ENCODE peak calls at places on chromosomes 3 and 15, in eight cellular contexts. T is psoas muscle, D is astrocyte of the spinal cord, J is ovary, V is Caco-2, X is AG04449, A is body of pancreas, Q is SK-N-SH. M is an unnamed sample.

GRCh38 chr15:68045289-68046265 is 8.5 kb upstream of the PIAS1 start:
- DNase-seq in Q (no peak), V (no peak), T (no peak), D (no peak), A (no peak), X (no peak), J (no peak), M (no peak)

GRCh38 chr3:50121416-50122032 is 32.8 kb downstream of the RBM5 start:
- DNase-seq in A (peak), J (peak), X (peak), Q (peak), D (peak), T (peak), V (peak), M (peak)

GRCh38 chr3:52517796-52518722 is 15.6 kb downstream of the NT5DC2 start:
- DNase-seq in X (no peak), T (no peak), D (no peak), V (peak), A (no peak), J (no peak), Q (no peak), M (no peak)

GRCh38 chr3:58101499-58102370 is 93.5 kb downstream of the FLNB start:
- DNase-seq in J (no peak), T (no peak), X (no peak), A (peak), D (no peak), V (peak), Q (no peak), M (no peak)

GRCh38 chr15:60316961-60317360 is 80.8 kb downstream of the ANXA2 start:
- DNase-seq in J (no peak), X (no peak), V (no peak), A (no peak), Q (no peak), D (no peak), T (no peak), M (no peak)

GRCh38 chr15:98746756-98747155 is 98.4 kb downstream of the IGF1R start:
- DNase-seq in D (no peak), T (no peak), X (no peak), J (no peak), V (no peak), A (no peak), Q (no peak), M (no peak)

GRCh38 chr3:122572940-122573412 is 4.5 kb upstream of the PARP15 start:
- DNase-seq in A (peak), J (peak), X (no peak), V (peak), D (peak), T (no peak), Q (no peak), M (peak)

GRCh38 chr3:126016616-126017015 is 47.6 kb downstream of the ROPN1B start:
- DNase-seq in Q (no peak), X (no peak), A (no peak), T (no peak), V (no peak), J (no peak), D (no peak), M (no peak)

GRCh38 chr15:52078197-52078875 is 34.2 kb downstream of the BCL2L10 start:
- DNase-seq in A (no peak), T (no peak), J (no peak), Q (no peak), D (no peak), V (no peak), X (no peak), M (no peak)

GRCh38 chr3:8336456-8336855 is 165.2 kb upstream of the LMCD1 start:
- DNase-seq in T (no peak), D (no peak), A (no peak), V (peak), J (no peak), Q (no peak), X (no peak), M (no peak)

GRCh38 chr3:53044371-53045106 is 1.3 kb downstream of the SFMBT1 start:
- DNase-seq in Q (peak), T (peak), J (peak), V (no peak), A (peak), X (no peak), D (peak), M (peak)

GRCh38 chr3:170040283-170040907 is 2.6 kb downstream of the GPR160 start:
- DNase-seq in Q (no peak), V (no peak), T (no peak), D (no peak), J (no peak), A (no peak), X (no peak), M (no peak)

GRCh38 chr3:8538904-8539303 is 37.3 kb downstream of the LMCD1 start:
- DNase-seq in J (no peak), X (no peak), V (no peak), D (peak), Q (no peak), T (no peak), A (no peak), M (peak)

GRCh38 chr3:16441306-16441898 is 72.1 kb downstream of the RFTN1 start:
- DNase-seq in A (no peak), D (peak), X (no peak), T (no peak), Q (peak), V (no peak), J (no peak), M (peak)

GRCh38 chr15:78051622-78052405 is 25.7 kb downstream of the TBC1D2B start:
- DNase-seq in X (no peak), T (no peak), Q (no peak), J (no peak), A (peak), V (peak), D (peak), M (no peak)

GRCh38 chr3:165196577-165197561 is 685 bp upstream of the SLITRK3 start:
- DNase-seq in D (no peak), A (no peak), T (no peak), Q (peak), V (no peak), J (no peak), X (no peak), M (peak)

GRCh38 chr3:170076715-170077238 is 39.0 kb downstream of the GPR160 start:
- DNase-seq in V (no peak), J (no peak), T (no peak), Q (no peak), A (no peak), X (peak), D (peak), M (peak)

GRCh38 chr15:75109731-75110130 is 86.3 kb downstream of the PPCDC start:
- DNase-seq in D (no peak), J (no peak), V (no peak), Q (no peak), A (no peak), T (no peak), X (no peak), M (no peak)

GRCh38 chr3:151838574-151839312 is 24.8 kb downstream of the AADAC start:
- DNase-seq in V (peak), X (no peak), Q (peak), J (peak), A (peak), D (peak), T (no peak), M (peak)

GRCh38 chr3:112042842-112043280 is 8.3 kb downstream of the TMPRSS7 start:
- DNase-seq in X (no peak), V (no peak), D (no peak), A (no peak), T (no peak), Q (no peak), J (no peak), M (no peak)

GRCh38 chr3:97579365-97579764 is 185.2 kb upstream of the ARL6 start:
- DNase-seq in D (peak), Q (no peak), J (no peak), V (no peak), A (no peak), T (no peak), X (no peak), M (no peak)

GRCh38 chr3:121995190-121996137 is 26.6 kb downstream of the ILDR1 start:
- DNase-seq in D (peak), T (peak), J (no peak), X (peak), Q (peak), A (peak), V (peak), M (peak)

GRCh38 chr3:24389108-24390090 is 105.3 kb downstream of the THRB start:
- DNase-seq in T (no peak), D (no peak), X (no peak), V (no peak), J (no peak), Q (no peak), A (peak), M (no peak)

GRCh38 chr15:44705981-44706380 is 5.1 kb downstream of the PATL2 start:
- DNase-seq in J (no peak), A (no peak), Q (no peak), D (no peak), X (no peak), T (no peak), V (no peak), M (no peak)

GRCh38 chr3:50405249-50405648 is 45.9 kb upstream of the TMEM115 start:
- DNase-seq in X (no peak), V (peak), J (no peak), D (no peak), Q (no peak), T (no peak), A (no peak), M (peak)

GRCh38 chr15:101641894-101642293 is 10.3 kb downstream of the TM2D3 start:
- DNase-seq in V (no peak), A (no peak), D (no peak), T (no peak), J (no peak), X (no peak), Q (peak), M (no peak)

GRCh38 chr15:41013698-41014414 is 60.6 kb downstream of the CHAC1 start:
- DNase-seq in T (no peak), V (no peak), D (no peak), J (no peak), X (peak), A (no peak), Q (no peak), M (peak)

GRCh38 chr3:14949126-14949525 is 1.7 kb downstream of the NR2C2 start:
- DNase-seq in T (no peak), Q (no peak), J (no peak), X (no peak), A (no peak), V (no peak), D (no peak), M (peak)

GRCh38 chr3:8767667-8768363 is 1.6 kb downstream of the OXTR start:
- DNase-seq in V (peak), J (no peak), T (no peak), D (no peak), Q (peak), A (peak), X (no peak), M (no peak)

GRCh38 chr3:78204977-78205376 is 1165.1 kb downstream of the ROBO2 start:
- DNase-seq in T (no peak), D (peak), V (no peak), Q (no peak), A (no peak), J (no peak), X (peak), M (peak)

GRCh38 chr3:155106059-155106458 is 25.9 kb downstream of the MME start:
- DNase-seq in Q (no peak), V (no peak), D (no peak), X (no peak), J (no peak), A (no peak), T (no peak), M (peak)

GRCh38 chr3:105140899-105141367 is 225.8 kb upstream of the ALCAM start:
- DNase-seq in T (no peak), V (no peak), J (no peak), A (no peak), D (peak), Q (no peak), X (no peak), M (peak)

GRCh38 chr15:60328852-60329443 is 68.8 kb downstream of the ANXA2 start:
- DNase-seq in D (peak), Q (peak), A (no peak), X (no peak), J (no peak), V (peak), T (no peak), M (peak)

GRCh38 chr15:99076555-99077308 is 28.1 kb upstream of the SYNM start:
- DNase-seq in T (peak), D (peak), J (peak), X (peak), A (peak), Q (peak), V (peak), M (peak)

GRCh38 chr15:28934645-28935044 is 48.9 kb downstream of the APBA2 start:
- DNase-seq in Q (no peak), T (no peak), V (no peak), A (no peak), D (no peak), J (no peak), X (no peak), M (no peak)

GRCh38 chr3:15065550-15066007 is 464 bp upstream of the MRPS25 start:
- DNase-seq in A (no peak), T (no peak), Q (no peak), X (no peak), V (no peak), J (no peak), D (no peak), M (no peak)

GRCh38 chr3:121793078-121793477 is 41.8 kb downstream of the IQCB1 start:
- DNase-seq in T (no peak), Q (no peak), J (no peak), A (no peak), D (no peak), V (no peak), X (no peak), M (no peak)

GRCh38 chr3:188955919-188956318 is 215.9 kb upstream of the TPRG1 start:
- DNase-seq in D (no peak), X (no peak), J (no peak), A (no peak), T (no peak), V (no peak), Q (no peak), M (peak)

DNA sequence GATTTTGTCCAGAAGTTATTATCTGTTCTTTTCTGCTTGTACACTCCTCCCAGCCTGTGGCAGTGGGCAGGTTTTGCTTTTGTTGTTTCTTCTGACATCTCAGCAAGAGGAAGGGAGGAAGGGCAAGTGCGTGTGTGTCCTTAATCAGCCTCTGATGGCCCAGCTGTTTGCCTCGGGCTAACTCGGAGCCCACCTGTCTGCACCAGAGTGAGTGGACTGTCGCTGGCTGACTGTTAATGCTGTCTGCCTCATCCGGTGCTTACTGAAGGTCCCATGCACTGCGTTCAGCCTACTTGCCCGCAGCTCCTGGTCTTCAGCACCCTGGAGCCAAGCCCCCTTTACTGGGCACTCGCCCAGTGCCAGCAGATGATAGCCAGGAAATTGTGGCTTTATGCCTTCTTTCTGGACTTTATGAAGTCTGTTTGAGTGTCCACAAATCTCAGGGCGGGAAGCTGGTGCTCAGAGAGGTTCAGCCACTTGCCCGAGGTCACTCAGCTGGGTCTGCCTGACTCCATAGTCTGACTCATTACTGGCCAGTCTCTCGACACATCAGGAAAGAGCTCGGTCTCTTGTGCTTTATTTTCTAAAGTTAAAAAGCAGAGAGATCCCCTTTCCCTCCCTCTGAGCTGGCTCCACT is 89.5 kb downstream of the CHRNA7 start:
- DNase-seq in V (no peak), T (no peak), Q (peak), D (no peak), A (no peak), X (no peak), J (no peak), M (no peak)
- H3K4me3 ChIP-seq in V (no peak), T (no peak), Q (no peak), D (no peak), A (no peak), X (no peak), J (no peak), M (no peak)

DNA sequence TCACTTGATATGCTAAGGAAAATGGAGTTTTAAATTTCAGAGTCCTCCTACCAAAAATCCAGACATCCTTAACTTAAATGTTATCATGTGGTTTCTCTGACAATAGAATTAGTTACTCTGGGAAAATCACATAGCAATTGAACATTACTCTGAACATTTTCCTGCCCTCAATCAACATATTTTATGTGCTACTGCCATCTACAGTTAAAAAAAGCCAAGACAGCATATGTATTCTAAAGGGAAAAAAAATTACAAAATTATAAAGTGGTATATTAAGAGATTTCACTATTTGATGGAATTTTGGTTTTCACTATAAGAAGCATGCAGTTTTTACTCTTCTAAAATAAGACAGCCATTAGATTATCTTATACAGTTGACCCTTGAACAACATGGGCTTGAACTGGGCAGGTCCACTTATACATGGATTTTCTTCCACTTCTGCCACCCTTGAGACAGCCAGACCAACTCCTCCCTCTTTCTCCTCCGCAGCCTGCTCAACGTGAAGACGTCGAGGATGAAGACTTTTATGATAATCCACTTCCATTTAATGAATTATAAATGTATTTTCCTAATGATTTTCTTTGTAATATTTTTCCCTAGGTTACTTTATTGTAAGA is 122.3 kb downstream of the ATP1B3 start:
- DNase-seq in A (no peak), X (no peak), D (peak), Q (peak), V (no peak), J (no peak), T (no peak), M (peak)
- TF ChIP-seq CTCF in A (peak), X (peak), D (peak), Q (peak), V (peak), J (no peak), T (peak), M (peak)

DNA sequence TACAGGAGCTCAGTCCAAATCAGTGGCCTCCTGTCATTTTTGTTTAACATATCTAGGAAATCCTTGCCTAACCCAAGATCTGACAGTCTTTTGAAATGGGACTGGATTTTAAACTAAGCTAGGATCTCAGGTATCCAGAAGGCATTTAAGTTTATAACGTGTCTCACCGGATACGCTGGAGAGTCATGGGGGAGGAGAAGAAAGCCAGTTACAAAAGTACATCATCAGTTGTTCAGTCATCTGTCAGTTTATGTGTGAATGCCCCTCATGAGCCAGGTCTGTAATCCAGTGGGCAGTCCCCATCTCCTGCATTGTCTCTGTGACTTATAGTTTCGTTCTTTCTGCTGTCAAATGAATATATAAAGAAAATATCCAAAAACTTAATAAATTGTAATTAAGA is 44.4 kb downstream of the RAB7A start:
- DNase-seq in D (no peak), A (no peak), T (no peak), V (no peak), Q (no peak), X (no peak), J (no peak), M (no peak)
- H3K4me3 ChIP-seq in D (no peak), A (no peak), T (peak), V (no peak), Q (no peak), X (no peak), J (no peak), M (no peak)

GRCh38 chr3:41202834-41203345 is 3.6 kb downstream of the CTNNB1 start:
- DNase-seq in T (no peak), Q (peak), X (peak), D (peak), V (peak), A (peak), J (no peak), M (peak)
- TF ChIP-seq CTCF in T (peak), Q (peak), X (peak), D (peak), V (peak), A (peak), J (peak), M (peak)

GRCh38 chr15:69881760-69882159 is 216.0 kb downstream of the TLE3 start:
- DNase-seq in T (no peak), J (no peak), Q (no peak), X (no peak), D (no peak), V (no peak), A (no peak), M (no peak)
- H3K4me3 ChIP-seq in T (no peak), J (no peak), Q (no peak), X (no peak), D (no peak), V (no peak), A (no peak), M (no peak)

DNA sequence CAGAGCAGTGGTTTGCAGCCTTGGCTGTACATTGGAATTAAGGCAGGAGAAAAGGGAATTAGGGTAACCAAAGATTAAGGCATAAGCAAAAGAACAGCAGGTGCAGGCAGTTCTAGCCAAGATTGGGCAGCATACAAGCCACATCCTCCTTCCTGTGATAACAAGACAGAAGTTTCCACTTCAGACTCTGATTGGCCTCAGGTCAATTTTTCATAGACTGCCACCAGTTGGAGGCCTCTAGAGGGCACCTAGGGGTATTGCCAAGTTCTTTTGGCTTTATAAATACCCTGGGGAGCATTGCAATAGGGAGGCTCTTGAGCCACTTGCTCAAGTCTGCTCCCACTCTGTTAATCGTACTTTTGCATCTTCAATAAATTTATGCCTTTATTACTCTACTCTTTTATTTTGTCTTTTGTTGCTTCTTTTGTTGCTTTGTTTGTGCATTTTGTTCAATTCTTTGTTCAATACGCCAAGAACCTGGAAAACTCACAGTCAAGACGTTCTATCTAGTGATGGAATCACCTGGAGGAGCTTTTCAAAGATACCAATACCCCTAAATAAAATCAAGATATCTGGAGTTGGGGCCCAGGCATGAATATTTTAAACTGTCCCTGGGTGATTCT is 32.2 kb upstream of the FMN1 start:
- DNase-seq in V (peak), X (no peak), D (peak), A (peak), Q (peak), J (no peak), T (no peak), M (peak)
- TF ChIP-seq CTCF in V (peak), X (no peak), D (peak), A (peak), Q (peak), J (no peak), T (peak), M (peak)

DNA sequence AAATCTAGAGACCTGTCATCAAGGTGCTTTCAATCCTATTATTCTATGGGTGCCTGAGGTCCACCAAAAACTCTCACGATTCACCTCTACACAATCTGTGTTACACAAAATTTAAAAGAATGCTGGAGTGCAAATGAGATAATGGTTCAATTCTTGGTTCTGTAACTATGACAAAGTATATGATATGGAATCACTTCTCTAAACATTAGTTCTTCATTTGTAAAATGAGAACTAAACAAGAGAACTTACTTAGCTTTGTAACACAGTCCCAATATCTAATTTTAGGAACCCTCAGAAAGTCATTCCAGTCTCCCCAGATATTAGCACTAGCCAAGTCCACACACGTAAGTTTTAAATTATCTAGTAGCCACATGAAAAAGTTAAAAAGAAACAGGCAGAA is 111.5 kb downstream of the TBL1XR1 start:
- DNase-seq in Q (no peak), X (no peak), T (no peak), J (no peak), D (no peak), A (no peak), V (no peak), M (no peak)
- H3K4me3 ChIP-seq in Q (no peak), X (no peak), T (no peak), J (no peak), D (no peak), A (no peak), V (no peak), M (no peak)

M was measured in fibroblast of mammary gland.